ENCODE peak calls at places on chromosomes 3 and 15, in six cellular contexts. M is tibial nerve, A is fibroblast of lung, S is sigmoid colon, U is neural crest cell, E is endodermal cell. R is an unnamed sample.

GRCh38 chr15:75945953-75946352 is 42.3 kb downstream of the FBXO22 start:
- DNase-seq in E (no peak), A (peak; percentile 85), S (no peak), M (no peak), U (no peak), R (no peak)

GRCh38 chr3:39434574-39434973 is 28.1 kb downstream of the RPSA start:
- DNase-seq in A (no peak), S (no peak), E (no peak), U (no peak), M (no peak), R (no peak)

GRCh38 chr3:112126501-112126900 is 6.5 kb downstream of the GCSAM start:
- DNase-seq in E (peak; percentile 74), S (no peak), A (peak; percentile 23), U (no peak), M (no peak), R (no peak)

GRCh38 chr15:62569460-62570404 is 404.6 kb upstream of the C2CD4B start:
- DNase-seq in A (peak; percentile 87), U (no peak), M (peak; percentile 51), S (no peak), E (no peak), R (no peak)

GRCh38 chr3:64462203-64463120 is 225.3 kb downstream of the ADAMTS9 start:
- DNase-seq in M (no peak), E (peak; percentile 22), S (no peak), A (peak; percentile 97), U (no peak), R (no peak)

GRCh38 chr15:48930735-48931134 is 33.0 kb downstream of the SHC4 start:
- DNase-seq in S (no peak), U (no peak), A (no peak), E (no peak), M (no peak), R (no peak)

GRCh38 chr3:149340310-149340933 is 7.0 kb upstream of the TM4SF18 start:
- DNase-seq in E (no peak), A (peak; percentile 58), U (no peak), M (no peak), S (no peak), R (no peak)

GRCh38 chr3:123432832-123433523 is 15.9 kb downstream of the ADCY5 start:
- DNase-seq in U (no peak), S (no peak), M (no peak), E (no peak), A (no peak), R (no peak)

GRCh38 chr3:148902173-148902791 is 37.2 kb downstream of the CPA3 start:
- DNase-seq in A (peak; percentile 72), U (no peak), E (no peak), M (no peak), S (no peak), R (no peak)

GRCh38 chr15:67177750-67178149 is 76.7 kb downstream of the AAGAB start:
- DNase-seq in A (peak; percentile 58), M (no peak), S (no peak), E (no peak), U (no peak), R (no peak)

GRCh38 chr3:55570361-55570760 is 83.3 kb upstream of the WNT5A start:
- DNase-seq in U (no peak), E (no peak), M (no peak), S (peak; percentile 22), A (peak; percentile 78), R (no peak)

GRCh38 chr15:60315878-60316277 is 81.9 kb downstream of the ANXA2 start:
- DNase-seq in U (no peak), A (no peak), M (no peak), E (no peak), S (no peak), R (no peak)

GRCh38 chr3:69197922-69198540 is 75.6 kb upstream of the LMOD3 start:
- DNase-seq in U (no peak), E (no peak), M (no peak), S (no peak), A (no peak), R (no peak)

GRCh38 chr3:13419356-13420050 is 619 bp downstream of the NUP210 start:
- DNase-seq in U (peak; percentile 26), S (no peak), M (no peak), A (peak; percentile 8), E (peak; percentile 80), R (no peak)

GRCh38 chr3:28907616-28908015 is 373.3 kb upstream of the RBMS3 start:
- DNase-seq in M (no peak), E (no peak), S (no peak), U (no peak), A (no peak), R (no peak)

GRCh38 chr3:101836907-101837598 is 12.3 kb upstream of the NFKBIZ start:
- DNase-seq in M (no peak), E (no peak), A (peak; percentile 81), U (no peak), S (no peak), R (no peak)

GRCh38 chr3:129626744-129627349 is 20.4 kb upstream of the PLXND1 start:
- DNase-seq in A (peak; percentile 81), E (peak; percentile 96), M (peak; percentile 86), U (peak; percentile 69), S (peak; percentile 96), R (no peak)

GRCh38 chr15:62850791-62851291 is 191.7 kb upstream of the TPM1 start:
- DNase-seq in U (no peak), E (peak; percentile 77), A (peak; percentile 96), S (no peak), M (no peak), R (no peak)

GRCh38 chr3:116815831-116816588 is 106.4 kb downstream of the TUSC7 start:
- DNase-seq in S (peak; percentile 86), M (no peak), U (no peak), A (peak; percentile 55), E (no peak), R (no peak)

GRCh38 chr3:10772230-10773161 is 43.5 kb upstream of the SLC6A11 start:
- DNase-seq in M (no peak), E (peak; percentile 93), A (peak; percentile 7), S (no peak), U (no peak), R (no peak)

DNA sequence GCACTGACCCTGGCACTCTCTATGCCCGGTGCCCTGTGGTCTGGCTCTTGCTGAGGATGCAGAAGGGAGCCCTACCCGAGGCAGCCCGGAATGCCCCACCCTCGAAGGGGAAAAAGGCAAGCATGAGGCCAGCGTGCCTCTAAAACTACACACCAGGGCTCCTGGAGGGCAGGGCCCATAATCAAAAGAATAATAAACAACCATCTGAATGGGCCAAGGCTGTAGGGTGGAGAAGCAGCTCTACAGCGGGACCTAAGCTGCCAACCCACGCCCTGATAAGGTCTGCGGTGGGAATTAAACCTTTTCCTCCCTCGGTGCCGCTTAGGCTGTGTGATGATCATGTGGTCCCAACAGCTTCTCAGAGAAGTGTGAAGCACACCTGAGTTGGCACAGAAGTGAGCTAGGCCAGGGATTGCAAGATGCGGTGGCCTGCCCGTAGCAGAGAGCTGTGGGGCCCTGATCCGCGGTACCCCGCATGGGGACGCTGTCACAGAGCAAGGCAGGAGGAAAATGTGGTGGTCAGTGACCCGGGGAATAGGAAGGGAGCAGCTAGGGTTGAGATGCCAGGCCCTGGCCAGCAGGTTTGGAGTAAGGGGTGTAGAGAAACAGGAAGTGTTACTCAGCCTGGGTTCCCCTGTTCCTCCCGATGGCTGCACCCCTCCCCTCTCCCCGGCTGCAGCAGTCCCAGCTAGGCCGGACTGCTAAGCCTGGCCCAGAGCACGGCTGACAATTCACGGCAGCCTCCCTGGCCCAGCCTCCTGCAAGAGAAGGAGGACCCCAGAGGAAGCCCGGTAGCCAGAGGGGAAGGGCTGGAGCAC is 1.1 kb upstream of the C15orf62 start:
- DNase-seq in E (no peak), S (no peak), M (no peak), U (no peak), A (no peak), R (no peak)
- TF ChIP-seq CTCF in E (no peak), S (no peak), M (no peak), U (no peak), A (no peak), R (no peak)

GRCh38 chr3:154779571-154779970 is 300.5 kb upstream of the MME start:
- DNase-seq in S (no peak), A (peak; percentile 72), E (no peak), U (no peak), M (no peak), R (no peak)

GRCh38 chr3:154783053-154784037 is 296.8 kb upstream of the MME start:
- DNase-seq in A (no peak), M (no peak), E (no peak), U (no peak), S (no peak), R (no peak)

GRCh38 chr3:154780263-154780662 is 299.9 kb upstream of the MME start:
- DNase-seq in A (no peak), M (no peak), U (no peak), S (no peak), E (peak; percentile 52), R (no peak)

GRCh38 chr3:154782151-154782550 is 298.0 kb upstream of the MME start:
- DNase-seq in M (no peak), S (no peak), A (no peak), U (no peak), E (no peak), R (no peak)

GRCh38 chr3:154781595-154781994 is 298.5 kb upstream of the MME start:
- DNase-seq in A (no peak), E (no peak), S (no peak), U (no peak), M (no peak), R (no peak)
- TF ChIP-seq CTCF in A (no peak), E (peak; percentile 55), S (no peak), U (peak; percentile 17), M (no peak), R (no peak)

GRCh38 chr3:185455860-185456259 is 43.0 kb downstream of the TMEM41A start:
- DNase-seq in U (no peak), S (no peak), E (no peak), A (no peak), M (no peak), R (no peak)
- TF ChIP-seq CTCF in U (peak; percentile 32), S (no peak), E (peak; percentile 49), A (peak; percentile 20), M (no peak), R (no peak)

GRCh38 chr3:126205717-126206655 is 25.6 kb upstream of the ALDH1L1 start:
- DNase-seq in S (no peak), U (no peak), M (no peak), A (no peak), E (no peak), R (no peak)

GRCh38 chr3:126201168-126201567 is 20.8 kb upstream of the ALDH1L1 start:
- DNase-seq in A (no peak), E (no peak), S (no peak), M (no peak), U (no peak), R (no peak)

GRCh38 chr3:126199256-126199655 is 18.9 kb upstream of the ALDH1L1 start:
- DNase-seq in S (no peak), E (no peak), M (no peak), A (no peak), U (no peak), R (no peak)

GRCh38 chr3:126200534-126200933 is 20.1 kb upstream of the ALDH1L1 start:
- DNase-seq in A (no peak), U (no peak), S (no peak), M (no peak), E (no peak), R (no peak)

GRCh38 chr3:126202281-126203079 is 22.1 kb upstream of the ALDH1L1 start:
- DNase-seq in E (no peak), M (no peak), U (no peak), A (no peak), S (no peak), R (no peak)
- TF ChIP-seq CTCF in E (no peak), M (no peak), U (no peak), A (no peak), S (no peak), R (no peak)

R was measured in mesothelial cell of epicardium.